ENCODE peak calls at places on chromosomes 6 and 20, in ten cellular contexts. A is neural progenitor cell; O is cardiac muscle cell; W is fibroblast of lung; M is CD8-positive, alpha-beta memory T cell; L is NT2/D1; J is aorta; B is esophagus squamous epithelium; Y is keratinocyte; Q is CD4-positive, CD25-positive, alpha-beta regulatory T cell. F is an unnamed sample. For H3K36me3, the result is how much of the 10 kb centered on the place peaks cover.

GRCh38 chr20:24743641-24744040 is 205.4 kb upstream of the CST7 start:
- DNase-seq in A (no peak), O (no peak), W (no peak), M (no peak), L (no peak), J (no peak), B (no peak), Y (no peak), Q (no peak), F (no peak)

GRCh38 chr6:159953091-159953581 is 15.7 kb upstream of the IGF2R start:
- DNase-seq in A (no peak), O (no peak), W (peak), M (no peak), L (no peak), J (peak), B (no peak), Y (no peak), Q (no peak), F (peak)

GRCh38 chr6:167762259-167762962 is 64.3 kb upstream of the AFDN start:
- DNase-seq in A (no peak), O (no peak), W (no peak), M (no peak), L (no peak), J (no peak), B (no peak), Y (no peak), Q (no peak), F (no peak)

GRCh38 chr6:113049190-113049589 is 702.1 kb downstream of the RFPL4B start:
- DNase-seq in A (no peak), O (no peak), W (no peak), M (no peak), L (no peak), J (no peak), B (no peak), Y (no peak), Q (no peak), F (no peak)

GRCh38 chr6:33668914-33669313 is 42.6 kb downstream of the UQCC2 start:
- DNase-seq in A (no peak), O (no peak), W (no peak), M (no peak), L (no peak), J (no peak), B (no peak), Y (peak), Q (peak), F (no peak)

GRCh38 chr20:44692932-44693476 is 22.2 kb upstream of the CCN5 start:
- DNase-seq in A (no peak), O (no peak), W (peak), M (no peak), L (no peak), J (peak), B (no peak), Y (no peak), Q (no peak), F (peak)

GRCh38 chr6:92942549-92942948 is 476.8 kb downstream of the EPHA7 start:
- DNase-seq in A (no peak), O (no peak), W (no peak), M (no peak), L (no peak), J (no peak), B (no peak), Y (no peak), Q (no peak), F (no peak)

GRCh38 chr6:72619883-72620696 is 1.8 kb upstream of the KCNQ5 start:
- DNase-seq in A (peak), O (peak), W (no peak), M (peak), L (no peak), J (peak), B (no peak), Y (no peak), Q (peak), F (no peak)

GRCh38 chr20:51579137-51579536 is 36.6 kb upstream of the NFATC2 start:
- DNase-seq in A (no peak), O (no peak), W (no peak), M (no peak), L (no peak), J (no peak), B (no peak), Y (no peak), Q (no peak), F (no peak)

GRCh38 chr20:7025635-7026034 is 258.1 kb downstream of the BMP2 start:
- DNase-seq in A (no peak), O (peak), W (no peak), M (no peak), L (no peak), J (no peak), B (no peak), Y (no peak), Q (no peak), F (no peak)

GRCh38 chr6:169859978-169860703 is 108.7 kb downstream of the ERMARD start:
- DNase-seq in A (no peak), O (no peak), W (no peak), M (no peak), L (no peak), J (peak), B (no peak), Y (no peak), Q (no peak), F (no peak)

GRCh38 chr20:45016089-45016641 is 49.9 kb downstream of the STK4 start:
- DNase-seq in A (no peak), O (peak), W (no peak), M (no peak), L (no peak), J (no peak), B (no peak), Y (no peak), Q (no peak), F (no peak)

GRCh38 chr20:15628954-15629353 is 944.3 kb downstream of the KIF16B start:
- DNase-seq in A (no peak), O (no peak), W (no peak), M (no peak), L (no peak), J (no peak), B (no peak), Y (no peak), Q (no peak), F (no peak)

GRCh38 chr20:15637971-15638754 is 935.1 kb downstream of the KIF16B start:
- DNase-seq in A (peak), O (peak), W (no peak), M (no peak), L (peak), J (no peak), B (no peak), Y (no peak), Q (no peak), F (peak)

GRCh38 chr20:15627089-15627488 is 946.2 kb downstream of the KIF16B start:
- DNase-seq in A (no peak), O (no peak), W (no peak), M (no peak), L (no peak), J (no peak), B (no peak), Y (no peak), Q (no peak), F (no peak)

GRCh38 chr20:15627501-15627903 is 945.7 kb downstream of the KIF16B start:
- DNase-seq in A (no peak), O (no peak), W (no peak), M (no peak), L (peak), J (no peak), B (no peak), Y (no peak), Q (no peak), F (no peak)

DNA sequence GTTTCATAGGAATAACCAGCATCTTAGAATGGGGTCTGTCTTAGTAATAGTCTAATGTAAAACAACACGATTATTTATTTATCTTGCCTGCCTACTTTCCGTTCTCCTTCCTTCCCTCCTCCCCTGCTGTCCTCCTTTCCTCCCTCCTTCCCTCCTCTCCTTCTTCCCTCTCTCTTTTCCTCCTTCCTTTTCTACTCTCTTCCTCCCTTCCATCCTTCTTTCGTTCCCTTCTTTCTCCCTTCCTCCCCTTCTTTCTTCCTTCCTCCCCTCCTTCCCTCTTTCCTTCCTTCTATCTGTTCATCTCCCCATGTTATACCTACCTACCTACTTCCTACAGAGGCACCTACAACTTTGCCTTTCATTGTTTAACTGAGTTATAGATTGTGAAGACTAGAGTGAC is 940.6 kb downstream of the KIF16B start:
- DNase-seq in A (no peak), O (no peak), W (no peak), M (no peak), L (no peak), J (no peak), B (no peak), Y (no peak), Q (no peak), F (no peak)
- H3K36me3 ChIP-seq in A (under half), O (under half), W (under half), M (under half), L (under half), J (under half), B (under half), Y (under half), Q (under half), F (under half)

GRCh38 chr6:63649847-63650265 is 14.3 kb downstream of the PHF3 start:
- DNase-seq in A (no peak), O (no peak), W (peak), M (no peak), L (no peak), J (no peak), B (no peak), Y (no peak), Q (no peak), F (no peak)

GRCh38 chr6:63649269-63649668 is 13.7 kb downstream of the PHF3 start:
- DNase-seq in A (no peak), O (no peak), W (peak), M (no peak), L (no peak), J (no peak), B (no peak), Y (no peak), Q (no peak), F (no peak)

DNA sequence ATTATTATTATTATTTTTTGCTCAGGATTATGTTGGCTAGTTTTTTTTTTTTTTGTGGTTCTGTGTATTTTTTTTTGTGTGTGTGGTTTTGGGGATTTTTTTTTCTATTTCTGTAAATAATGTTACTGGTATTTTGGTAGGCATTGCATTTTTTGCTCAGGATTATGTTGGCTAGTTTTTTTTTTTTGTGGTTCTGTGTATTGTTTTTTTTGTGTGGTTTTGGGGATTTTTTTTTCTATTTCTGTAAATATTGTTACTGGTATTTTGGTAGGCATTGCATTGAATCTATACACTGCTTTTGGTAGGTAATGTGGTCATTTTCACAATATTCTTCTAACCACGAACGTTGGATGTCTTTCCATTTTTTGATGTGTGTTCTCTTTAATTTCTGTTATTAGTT is 17.4 kb downstream of the PHF3 start:
- DNase-seq in A (no peak), O (no peak), W (no peak), M (no peak), L (no peak), J (no peak), B (no peak), Y (no peak), Q (no peak), F (no peak)
- H3K36me3 ChIP-seq in A (under half), O (under half), W (under half), M (under half), L (under half), J (under half), B (under half), Y (under half), Q (under half), F (under half)

DNA sequence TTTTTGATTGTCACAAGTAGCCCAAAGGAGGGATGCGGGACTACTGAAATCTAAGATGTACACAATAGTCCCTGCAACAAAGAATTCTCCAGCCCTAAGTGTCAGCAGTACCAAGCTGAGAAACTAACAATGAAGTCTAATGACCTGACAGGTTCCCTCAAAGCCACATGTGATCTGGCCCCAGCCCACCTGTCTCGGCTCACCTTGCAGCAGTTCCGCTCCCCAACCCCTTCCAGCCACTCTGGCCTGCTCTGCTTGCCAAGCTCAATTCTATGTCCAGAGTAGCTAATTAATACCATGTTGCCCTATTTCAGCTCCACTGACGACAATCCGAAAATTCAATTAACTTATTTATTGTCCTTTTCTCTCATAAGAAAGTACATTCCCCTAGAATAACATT is 72.1 kb downstream of the ZMYND8 start:
- DNase-seq in A (no peak), O (no peak), W (no peak), M (no peak), L (no peak), J (peak), B (no peak), Y (no peak), Q (no peak), F (no peak)
- H3K36me3 ChIP-seq in A (under half), O (under half), W (under half), M (half or more), L (half or more), J (under half), B (under half), Y (under half), Q (half or more), F (under half)

GRCh38 chr6:7880718-7881107 is 29.9 kb downstream of the TXNDC5 start:
- DNase-seq in A (no peak), O (no peak), W (no peak), M (no peak), L (no peak), J (no peak), B (no peak), Y (no peak), Q (no peak), F (no peak)
- H3K36me3 ChIP-seq in A (under half), O (under half), W (under half), M (under half), L (half or more), J (under half), B (under half), Y (under half), Q (half or more), F (under half)

GRCh38 chr20:34096699-34097420 is 15.2 kb downstream of the EIF2S2 start:
- DNase-seq in A (no peak), O (no peak), W (no peak), M (no peak), L (no peak), J (no peak), B (no peak), Y (no peak), Q (no peak), F (no peak)

GRCh38 chr20:34100578-34100977 is 11.5 kb downstream of the EIF2S2 start:
- DNase-seq in A (no peak), O (no peak), W (no peak), M (no peak), L (no peak), J (no peak), B (no peak), Y (no peak), Q (no peak), F (no peak)

GRCh38 chr20:34098570-34098969 is 13.5 kb downstream of the EIF2S2 start:
- DNase-seq in A (no peak), O (no peak), W (no peak), M (no peak), L (no peak), J (no peak), B (no peak), Y (no peak), Q (no peak), F (no peak)

GRCh38 chr20:34102342-34102741 is 9.7 kb downstream of the EIF2S2 start:
- DNase-seq in A (no peak), O (no peak), W (no peak), M (no peak), L (no peak), J (no peak), B (no peak), Y (no peak), Q (no peak), F (no peak)

GRCh38 chr20:34099675-34100074 is 12.4 kb downstream of the EIF2S2 start:
- DNase-seq in A (no peak), O (no peak), W (no peak), M (no peak), L (no peak), J (no peak), B (no peak), Y (no peak), Q (no peak), F (no peak)
- H3K36me3 ChIP-seq in A (under half), O (half or more), W (under half), M (half or more), L (half or more), J (under half), B (half or more), Y (under half), Q (half or more), F (under half)

GRCh38 chr20:47223896-47224295 is 132.6 kb downstream of the ZMYND8 start:
- DNase-seq in A (no peak), O (no peak), W (no peak), M (no peak), L (no peak), J (no peak), B (no peak), Y (no peak), Q (no peak), F (no peak)

GRCh38 chr20:47224857-47225256 is 131.6 kb downstream of the ZMYND8 start:
- DNase-seq in A (no peak), O (no peak), W (no peak), M (no peak), L (no peak), J (no peak), B (no peak), Y (no peak), Q (no peak), F (no peak)

GRCh38 chr20:47222728-47223127 is 133.8 kb downstream of the ZMYND8 start:
- DNase-seq in A (no peak), O (no peak), W (no peak), M (no peak), L (no peak), J (no peak), B (no peak), Y (no peak), Q (no peak), F (no peak)

GRCh38 chr20:47225458-47225857 is 131.0 kb downstream of the ZMYND8 start:
- DNase-seq in A (no peak), O (no peak), W (no peak), M (no peak), L (no peak), J (no peak), B (no peak), Y (no peak), Q (no peak), F (no peak)

DNA sequence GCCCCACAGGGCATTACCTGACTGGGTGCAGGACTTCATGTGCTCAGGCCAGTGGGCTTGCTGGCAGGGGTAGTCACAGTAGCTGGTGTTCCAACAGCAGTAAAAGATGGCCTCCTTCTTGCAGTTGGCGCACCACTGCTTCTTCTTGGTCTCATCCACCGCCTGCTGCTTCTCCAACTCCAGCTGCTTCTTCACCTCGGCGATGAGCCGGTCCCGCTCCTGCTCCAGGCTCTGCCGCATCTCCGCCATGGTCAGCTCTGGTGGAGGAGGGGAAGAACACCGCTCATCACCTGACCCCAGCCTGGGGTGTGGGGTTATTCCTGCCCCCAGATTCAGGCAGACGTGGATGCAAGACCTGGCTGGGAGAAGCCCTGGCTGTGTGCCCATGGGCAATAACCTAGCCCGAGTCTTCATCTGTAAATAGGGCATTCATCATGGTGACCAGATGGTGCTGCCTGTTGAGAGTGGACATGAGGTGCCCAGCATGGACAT is 132.2 kb downstream of the ZMYND8 start:
- DNase-seq in A (no peak), O (no peak), W (no peak), M (no peak), L (no peak), J (no peak), B (no peak), Y (no peak), Q (no peak), F (no peak)
- H3K36me3 ChIP-seq in A (under half), O (half or more), W (under half), M (half or more), L (half or more), J (under half), B (under half), Y (under half), Q (half or more), F (under half)

GRCh38 chr20:34886122-34886521 is 9.7 kb downstream of the ACSS2 start:
- DNase-seq in A (no peak), O (no peak), W (no peak), M (no peak), L (no peak), J (no peak), B (no peak), Y (no peak), Q (no peak), F (no peak)
- H3K36me3 ChIP-seq in A (under half), O (under half), W (under half), M (under half), L (under half), J (under half), B (under half), Y (under half), Q (under half), F (under half)

GRCh38 chr6:63709148-63709547 is 73.5 kb downstream of the PHF3 start:
- DNase-seq in A (no peak), O (no peak), W (no peak), M (no peak), L (no peak), J (no peak), B (no peak), Y (no peak), Q (no peak), F (no peak)
- H3K36me3 ChIP-seq in A (under half), O (half or more), W (under half), M (under half), L (half or more), J (under half), B (under half), Y (under half), Q (half or more), F (under half)